ENCODE peak calls at places on chromosomes 13 and 19, in five cellular contexts. One of them, this sample, is unnamed.

GRCh38 chr19:43818500-43818899 is 8.6 kb upstream of the ZNF283 start:
- DNase-seq in thoracic aorta: no peak
- DNase-seq in nephron progenitor cell: no peak
- DNase-seq in activated CD8-positive, alpha-beta T cell treated with anti-CD3 and anti-CD28 coated beads for 36 hours: no peak
- DNase-seq in cardiac muscle cell: no peak
- DNase-seq in this sample: no peak

GRCh38 chr19:44512326-44513298 is 12.3 kb upstream of the ZNF180 start:
- DNase-seq in thoracic aorta: no peak
- DNase-seq in nephron progenitor cell: peak; percentile 66
- DNase-seq in activated CD8-positive, alpha-beta T cell treated with anti-CD3 and anti-CD28 coated beads for 36 hours: peak; percentile 55
- DNase-seq in cardiac muscle cell: peak; percentile 58
- DNase-seq in this sample: no peak

GRCh38 chr13:94192576-94192975 is 286.9 kb downstream of the DCT start:
- DNase-seq in thoracic aorta: no peak
- DNase-seq in nephron progenitor cell: peak; percentile 34
- DNase-seq in activated CD8-positive, alpha-beta T cell treated with anti-CD3 and anti-CD28 coated beads for 36 hours: peak; percentile 33
- DNase-seq in cardiac muscle cell: peak; percentile 42
- DNase-seq in this sample: no peak

GRCh38 chr19:10871711-10872550 is 578 bp downstream of the CARM1 start:
- DNase-seq in thoracic aorta: no peak
- DNase-seq in nephron progenitor cell: peak; percentile 64
- DNase-seq in activated CD8-positive, alpha-beta T cell treated with anti-CD3 and anti-CD28 coated beads for 36 hours: peak; percentile 52
- DNase-seq in cardiac muscle cell: peak; percentile 21
- DNase-seq in this sample: no peak

GRCh38 chr13:78750735-78751134 is 91.8 kb upstream of the OBI1 start:
- DNase-seq in thoracic aorta: no peak
- DNase-seq in nephron progenitor cell: no peak
- DNase-seq in activated CD8-positive, alpha-beta T cell treated with anti-CD3 and anti-CD28 coated beads for 36 hours: no peak
- DNase-seq in cardiac muscle cell: no peak
- DNase-seq in this sample: no peak

GRCh38 chr19:53655042-53655665 is 23.4 kb downstream of the DPRX start:
- DNase-seq in thoracic aorta: no peak
- DNase-seq in nephron progenitor cell: no peak
- DNase-seq in activated CD8-positive, alpha-beta T cell treated with anti-CD3 and anti-CD28 coated beads for 36 hours: no peak
- DNase-seq in cardiac muscle cell: no peak
- DNase-seq in this sample: no peak

GRCh38 chr13:74250738-74251190 is 116.6 kb upstream of the KLF12 start:
- DNase-seq in thoracic aorta: no peak
- DNase-seq in nephron progenitor cell: no peak
- DNase-seq in activated CD8-positive, alpha-beta T cell treated with anti-CD3 and anti-CD28 coated beads for 36 hours: no peak
- DNase-seq in cardiac muscle cell: peak; percentile 27
- DNase-seq in this sample: no peak

GRCh38 chr19:55777528-55777927 is 8.6 kb downstream of the RFPL4AL1 start:
- DNase-seq in thoracic aorta: no peak
- DNase-seq in nephron progenitor cell: no peak
- DNase-seq in activated CD8-positive, alpha-beta T cell treated with anti-CD3 and anti-CD28 coated beads for 36 hours: peak; percentile 37
- DNase-seq in cardiac muscle cell: no peak
- DNase-seq in this sample: no peak

GRCh38 chr19:719081-719512 is 10.4 kb downstream of the PALM start:
- DNase-seq in thoracic aorta: no peak
- DNase-seq in nephron progenitor cell: no peak
- DNase-seq in activated CD8-positive, alpha-beta T cell treated with anti-CD3 and anti-CD28 coated beads for 36 hours: no peak
- DNase-seq in cardiac muscle cell: peak; percentile 66
- DNase-seq in this sample: no peak

GRCh38 chr19:6322284-6322683 is 11.1 kb downstream of the ACER1 start:
- DNase-seq in thoracic aorta: no peak
- DNase-seq in nephron progenitor cell: no peak
- DNase-seq in activated CD8-positive, alpha-beta T cell treated with anti-CD3 and anti-CD28 coated beads for 36 hours: no peak
- DNase-seq in cardiac muscle cell: no peak
- DNase-seq in this sample: no peak

GRCh38 chr19:53183146-53183545 is 10.0 kb downstream of the ZNF665 start:
- DNase-seq in thoracic aorta: no peak
- DNase-seq in nephron progenitor cell: no peak
- DNase-seq in activated CD8-positive, alpha-beta T cell treated with anti-CD3 and anti-CD28 coated beads for 36 hours: no peak
- DNase-seq in cardiac muscle cell: no peak
- DNase-seq in this sample: no peak

GRCh38 chr19:58553799-58554493 is 959 bp downstream of the CHMP2A start:
- DNase-seq in thoracic aorta: no peak
- DNase-seq in nephron progenitor cell: no peak
- DNase-seq in activated CD8-positive, alpha-beta T cell treated with anti-CD3 and anti-CD28 coated beads for 36 hours: no peak
- DNase-seq in cardiac muscle cell: no peak
- DNase-seq in this sample: no peak

GRCh38 chr13:33634526-33635111 is 183.3 kb upstream of the RFC3 start:
- DNase-seq in thoracic aorta: no peak
- DNase-seq in nephron progenitor cell: no peak
- DNase-seq in activated CD8-positive, alpha-beta T cell treated with anti-CD3 and anti-CD28 coated beads for 36 hours: no peak
- DNase-seq in cardiac muscle cell: peak; percentile 73
- DNase-seq in this sample: no peak

GRCh38 chr19:30450101-30450500 is 77.9 kb downstream of the ZNF536 start:
- DNase-seq in thoracic aorta: no peak
- DNase-seq in nephron progenitor cell: peak; percentile 23
- DNase-seq in activated CD8-positive, alpha-beta T cell treated with anti-CD3 and anti-CD28 coated beads for 36 hours: no peak
- DNase-seq in cardiac muscle cell: peak; percentile 45
- DNase-seq in this sample: no peak

GRCh38 chr19:36160821-36161596 is 8.8 kb upstream of the COX7A1 start:
- DNase-seq in thoracic aorta: no peak
- DNase-seq in nephron progenitor cell: no peak
- DNase-seq in activated CD8-positive, alpha-beta T cell treated with anti-CD3 and anti-CD28 coated beads for 36 hours: no peak
- DNase-seq in cardiac muscle cell: no peak
- DNase-seq in this sample: no peak

GRCh38 chr19:37114001-37114400 is 35.8 kb downstream of the ZNF420 start:
- DNase-seq in thoracic aorta: no peak
- DNase-seq in nephron progenitor cell: no peak
- DNase-seq in activated CD8-positive, alpha-beta T cell treated with anti-CD3 and anti-CD28 coated beads for 36 hours: no peak
- DNase-seq in cardiac muscle cell: no peak
- DNase-seq in this sample: no peak

GRCh38 chr13:23876265-23876664 is 12.9 kb downstream of the MIPEP start:
- DNase-seq in thoracic aorta: no peak
- DNase-seq in nephron progenitor cell: no peak
- DNase-seq in activated CD8-positive, alpha-beta T cell treated with anti-CD3 and anti-CD28 coated beads for 36 hours: no peak
- DNase-seq in cardiac muscle cell: peak; percentile 29
- DNase-seq in this sample: no peak

GRCh38 chr19:11286312-11286974 is 9.5 kb upstream of the TSPAN16 start:
- DNase-seq in thoracic aorta: no peak
- DNase-seq in nephron progenitor cell: no peak
- DNase-seq in activated CD8-positive, alpha-beta T cell treated with anti-CD3 and anti-CD28 coated beads for 36 hours: peak; percentile 10
- DNase-seq in cardiac muscle cell: peak; percentile 84
- DNase-seq in this sample: no peak

GRCh38 chr13:99086149-99086868 is 108.4 kb upstream of the DOCK9 start:
- DNase-seq in thoracic aorta: no peak
- DNase-seq in nephron progenitor cell: peak; percentile 70
- DNase-seq in activated CD8-positive, alpha-beta T cell treated with anti-CD3 and anti-CD28 coated beads for 36 hours: peak; percentile 78
- DNase-seq in cardiac muscle cell: peak; percentile 58
- DNase-seq in this sample: no peak

GRCh38 chr13:20609145-20609544 is 42.2 kb downstream of the IFT88 start:
- DNase-seq in thoracic aorta: no peak
- DNase-seq in nephron progenitor cell: no peak
- DNase-seq in activated CD8-positive, alpha-beta T cell treated with anti-CD3 and anti-CD28 coated beads for 36 hours: no peak
- DNase-seq in cardiac muscle cell: peak; percentile 72
- DNase-seq in this sample: no peak

GRCh38 chr13:98386632-98387031 is 190.3 kb downstream of the STK24 start:
- DNase-seq in thoracic aorta: no peak
- DNase-seq in nephron progenitor cell: no peak
- DNase-seq in activated CD8-positive, alpha-beta T cell treated with anti-CD3 and anti-CD28 coated beads for 36 hours: no peak
- DNase-seq in cardiac muscle cell: no peak
- DNase-seq in this sample: no peak

GRCh38 chr13:51322826-51323225 is 16.7 kb upstream of the SERPINE3 start:
- DNase-seq in thoracic aorta: no peak
- DNase-seq in nephron progenitor cell: no peak
- DNase-seq in activated CD8-positive, alpha-beta T cell treated with anti-CD3 and anti-CD28 coated beads for 36 hours: no peak
- DNase-seq in cardiac muscle cell: no peak
- DNase-seq in this sample: no peak

GRCh38 chr13:23634897-23635296 is 64.7 kb downstream of the TNFRSF19 start:
- DNase-seq in thoracic aorta: no peak
- DNase-seq in nephron progenitor cell: no peak
- DNase-seq in activated CD8-positive, alpha-beta T cell treated with anti-CD3 and anti-CD28 coated beads for 36 hours: no peak
- DNase-seq in cardiac muscle cell: no peak
- DNase-seq in this sample: no peak

GRCh38 chr13:53201454-53202225 is 173.0 kb downstream of the OLFM4 start:
- DNase-seq in thoracic aorta: no peak
- DNase-seq in nephron progenitor cell: peak; percentile 45
- DNase-seq in activated CD8-positive, alpha-beta T cell treated with anti-CD3 and anti-CD28 coated beads for 36 hours: no peak
- DNase-seq in cardiac muscle cell: peak; percentile 7
- DNase-seq in this sample: no peak
- TF ChIP-seq CTCF in thoracic aorta: no peak
- TF ChIP-seq CTCF in nephron progenitor cell: no peak
- TF ChIP-seq CTCF in activated CD8-positive, alpha-beta T cell treated with anti-CD3 and anti-CD28 coated beads for 36 hours: peak; percentile 8
- TF ChIP-seq CTCF in cardiac muscle cell: peak; percentile 38
- TF ChIP-seq CTCF in this sample: peak; percentile 13

GRCh38 chr19:51799311-51799997 is 4.5 kb downstream of the FPR3 start:
- DNase-seq in thoracic aorta: peak; percentile 71
- DNase-seq in nephron progenitor cell: no peak
- DNase-seq in activated CD8-positive, alpha-beta T cell treated with anti-CD3 and anti-CD28 coated beads for 36 hours: no peak
- DNase-seq in cardiac muscle cell: peak; percentile 100
- DNase-seq in this sample: peak; percentile 84
- TF ChIP-seq CTCF in thoracic aorta: no peak
- TF ChIP-seq CTCF in nephron progenitor cell: no peak
- TF ChIP-seq CTCF in activated CD8-positive, alpha-beta T cell treated with anti-CD3 and anti-CD28 coated beads for 36 hours: no peak
- TF ChIP-seq CTCF in cardiac muscle cell: peak; percentile 28
- TF ChIP-seq CTCF in this sample: no peak

DNA sequence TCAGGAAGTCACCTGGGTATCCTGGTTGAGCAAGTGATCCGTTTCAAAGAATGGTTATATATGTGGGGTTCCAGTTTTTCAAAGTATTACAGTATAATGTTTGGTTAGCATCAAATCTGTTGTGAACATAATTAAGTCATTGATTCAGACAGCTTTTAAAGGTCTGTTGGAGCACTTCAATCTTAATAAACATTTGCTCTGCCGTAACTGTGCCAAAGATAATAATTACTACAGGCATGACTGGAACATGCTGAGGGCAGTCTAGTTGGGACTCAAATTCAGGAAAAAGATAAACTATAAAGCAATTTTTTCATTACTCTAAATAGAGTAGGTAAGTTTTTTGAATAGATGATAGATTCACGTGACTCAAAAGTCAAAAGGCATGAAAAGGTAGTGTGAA is 23.3 kb downstream of the HNRNPM start:
- DNase-seq in thoracic aorta: no peak
- DNase-seq in nephron progenitor cell: no peak
- DNase-seq in activated CD8-positive, alpha-beta T cell treated with anti-CD3 and anti-CD28 coated beads for 36 hours: no peak
- DNase-seq in cardiac muscle cell: no peak
- DNase-seq in this sample: no peak
- TF ChIP-seq CTCF in thoracic aorta: no peak
- TF ChIP-seq CTCF in nephron progenitor cell: no peak
- TF ChIP-seq CTCF in activated CD8-positive, alpha-beta T cell treated with anti-CD3 and anti-CD28 coated beads for 36 hours: no peak
- TF ChIP-seq CTCF in cardiac muscle cell: no peak
- TF ChIP-seq CTCF in this sample: no peak

DNA sequence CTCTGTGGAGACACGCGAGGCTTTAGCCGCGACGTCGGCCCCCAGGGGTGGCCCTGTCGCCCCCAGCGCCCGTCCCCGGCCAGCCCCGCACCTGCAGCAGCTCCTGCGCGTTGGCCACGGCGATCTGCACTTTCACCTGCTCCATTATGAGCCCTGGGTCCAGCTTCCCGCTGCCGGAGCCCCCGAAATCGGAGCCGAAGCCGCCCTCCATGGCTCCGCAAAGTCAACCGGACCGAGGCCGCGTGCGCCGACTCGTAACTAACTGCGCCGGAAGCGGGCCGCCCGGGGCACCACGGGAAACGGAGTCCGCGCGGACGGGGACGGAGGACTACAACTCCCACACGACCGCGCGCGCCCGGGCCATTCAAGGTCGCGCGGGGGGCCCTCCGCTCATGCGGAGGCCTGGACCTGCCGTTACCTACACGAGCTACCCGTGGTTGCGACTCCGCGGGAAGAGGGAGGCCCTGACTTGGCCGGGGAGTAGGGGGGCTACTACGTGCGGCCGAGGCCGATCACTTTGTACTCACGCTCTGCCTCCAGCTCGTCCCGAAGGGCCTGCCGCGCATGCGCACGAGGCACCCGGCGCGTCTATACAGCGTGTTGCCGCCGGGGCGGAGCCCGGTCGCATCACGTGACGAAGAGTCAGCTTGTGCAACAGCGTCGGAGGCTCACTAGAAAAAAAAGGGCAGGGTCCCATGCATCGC is at the start of gene TIMM13:
- DNase-seq in thoracic aorta: peak; percentile 87
- DNase-seq in nephron progenitor cell: peak; percentile 98
- DNase-seq in activated CD8-positive, alpha-beta T cell treated with anti-CD3 and anti-CD28 coated beads for 36 hours: peak; percentile 97
- DNase-seq in cardiac muscle cell: peak; percentile 97
- DNase-seq in this sample: peak; percentile 88
- TF ChIP-seq CTCF in thoracic aorta: no peak
- TF ChIP-seq CTCF in nephron progenitor cell: no peak
- TF ChIP-seq CTCF in activated CD8-positive, alpha-beta T cell treated with anti-CD3 and anti-CD28 coated beads for 36 hours: no peak
- TF ChIP-seq CTCF in cardiac muscle cell: no peak
- TF ChIP-seq CTCF in this sample: no peak

GRCh38 chr19:42311612-42312160 is 1.4 kb upstream of the TMEM145 start:
- DNase-seq in thoracic aorta: no peak
- DNase-seq in nephron progenitor cell: no peak
- DNase-seq in activated CD8-positive, alpha-beta T cell treated with anti-CD3 and anti-CD28 coated beads for 36 hours: no peak
- DNase-seq in cardiac muscle cell: no peak
- DNase-seq in this sample: no peak
- TF ChIP-seq CTCF in thoracic aorta: no peak
- TF ChIP-seq CTCF in nephron progenitor cell: no peak
- TF ChIP-seq CTCF in activated CD8-positive, alpha-beta T cell treated with anti-CD3 and anti-CD28 coated beads for 36 hours: no peak
- TF ChIP-seq CTCF in cardiac muscle cell: no peak
- TF ChIP-seq CTCF in this sample: peak; percentile 28

GRCh38 chr19:50794778-50795664 is 4.8 kb downstream of the ACP4 start:
- DNase-seq in thoracic aorta: no peak
- DNase-seq in nephron progenitor cell: no peak
- DNase-seq in activated CD8-positive, alpha-beta T cell treated with anti-CD3 and anti-CD28 coated beads for 36 hours: peak; percentile 46
- DNase-seq in cardiac muscle cell: no peak
- DNase-seq in this sample: no peak
- TF ChIP-seq CTCF in thoracic aorta: no peak
- TF ChIP-seq CTCF in nephron progenitor cell: no peak
- TF ChIP-seq CTCF in activated CD8-positive, alpha-beta T cell treated with anti-CD3 and anti-CD28 coated beads for 36 hours: peak; percentile 10
- TF ChIP-seq CTCF in cardiac muscle cell: peak; percentile 21
- TF ChIP-seq CTCF in this sample: peak; percentile 33

GRCh38 chr19:21912654-21913053 is 76.7 kb upstream of the ZNF43 start:
- DNase-seq in thoracic aorta: no peak
- DNase-seq in nephron progenitor cell: no peak
- DNase-seq in activated CD8-positive, alpha-beta T cell treated with anti-CD3 and anti-CD28 coated beads for 36 hours: no peak
- DNase-seq in cardiac muscle cell: no peak
- DNase-seq in this sample: no peak
- TF ChIP-seq CTCF in thoracic aorta: no peak
- TF ChIP-seq CTCF in nephron progenitor cell: no peak
- TF ChIP-seq CTCF in activated CD8-positive, alpha-beta T cell treated with anti-CD3 and anti-CD28 coated beads for 36 hours: no peak
- TF ChIP-seq CTCF in cardiac muscle cell: no peak
- TF ChIP-seq CTCF in this sample: no peak

GRCh38 chr19:13600802-13601201 is 94.5 kb upstream of the CACNA1A start:
- DNase-seq in thoracic aorta: no peak
- DNase-seq in nephron progenitor cell: no peak
- DNase-seq in activated CD8-positive, alpha-beta T cell treated with anti-CD3 and anti-CD28 coated beads for 36 hours: no peak
- DNase-seq in cardiac muscle cell: no peak
- DNase-seq in this sample: no peak
- TF ChIP-seq CTCF in thoracic aorta: no peak
- TF ChIP-seq CTCF in nephron progenitor cell: no peak
- TF ChIP-seq CTCF in activated CD8-positive, alpha-beta T cell treated with anti-CD3 and anti-CD28 coated beads for 36 hours: no peak
- TF ChIP-seq CTCF in cardiac muscle cell: no peak
- TF ChIP-seq CTCF in this sample: no peak